ENCODE peak calls at places on chromosomes 16 and 17, in five cellular contexts. L is mesendoderm, M is IMR-90, J is trophoblast cell, D is H9. H is an unnamed sample.

GRCh38 chr16:19102187-19102872 is 11.4 kb upstream of the ITPRIPL2 start:
- DNase-seq in L (no peak), M (no peak), J (peak; percentile 23), D (no peak), H (no peak)

GRCh38 chr17:45098081-45098868 is 34.0 kb downstream of the PLCD3 start:
- DNase-seq in L (no peak), M (no peak), J (no peak), D (peak; percentile 39), H (no peak)

GRCh38 chr17:7704601-7705268 is at the start of gene EFNB3:
- DNase-seq in L (peak; percentile 88), M (no peak), J (no peak), D (peak; percentile 91), H (peak; percentile 75)

GRCh38 chr17:71638668-71639067 is 482.2 kb upstream of the SOX9 start:
- DNase-seq in L (no peak), M (no peak), J (no peak), D (no peak), H (no peak)

GRCh38 chr17:7242717-7243576 is 698 bp upstream of the GABARAP start:
- DNase-seq in L (peak; percentile 98), M (peak; percentile 95), J (peak; percentile 93), D (peak; percentile 99), H (peak; percentile 97)

GRCh38 chr17:41308251-41308917 is 725 bp downstream of the KRTAP16-1 start:
- DNase-seq in L (no peak), M (no peak), J (no peak), D (no peak), H (no peak)

GRCh38 chr17:16215273-16215964 is at the start of gene NCOR1:
- DNase-seq in L (peak; percentile 97), M (peak; percentile 93), J (peak; percentile 94), D (peak; percentile 96), H (peak; percentile 92)

GRCh38 chr17:2312736-2313135 is 9.0 kb downstream of the SRR start:
- DNase-seq in L (no peak), M (no peak), J (no peak), D (no peak), H (no peak)

GRCh38 chr17:73043686-73044581 is 48.6 kb downstream of the SLC39A11 start:
- DNase-seq in L (no peak), M (peak; percentile 87), J (no peak), D (no peak), H (no peak)

GRCh38 chr16:49630783-49631182 is 225.1 kb downstream of the ZNF423 start:
- DNase-seq in L (no peak), M (no peak), J (no peak), D (peak; percentile 14), H (no peak)

GRCh38 chr16:1812732-1813163 is 13.9 kb downstream of the HAGH start:
- DNase-seq in L (peak; percentile 66), M (peak; percentile 85), J (peak; percentile 41), D (peak; percentile 68), H (no peak)

GRCh38 chr16:29806096-29806579 is at the start of gene MAZ:
- DNase-seq in L (no peak), M (peak; percentile 91), J (no peak), D (no peak), H (no peak)

GRCh38 chr17:75815399-75815798 is 28.8 kb downstream of the UNC13D start:
- DNase-seq in L (no peak), M (no peak), J (no peak), D (no peak), H (no peak)

GRCh38 chr16:68995011-68995504 is 110.4 kb upstream of the HAS3 start:
- DNase-seq in L (peak; percentile 88), M (peak; percentile 58), J (peak; percentile 79), D (peak; percentile 56), H (no peak)

GRCh38 chr17:63445571-63446217 is 412 bp downstream of the CYB561 start:
- DNase-seq in L (peak; percentile 87), M (no peak), J (peak; percentile 51), D (peak; percentile 91), H (no peak)

GRCh38 chr16:14028207-14028606 is 42.9 kb upstream of the MRTFB start:
- DNase-seq in L (no peak), M (no peak), J (no peak), D (no peak), H (no peak)

GRCh38 chr17:57600092-57600491 is 145.0 kb downstream of the CCDC182 start:
- DNase-seq in L (no peak), M (no peak), J (no peak), D (no peak), H (no peak)

GRCh38 chr16:85982563-85982939 is 83.6 kb downstream of the IRF8 start:
- DNase-seq in L (no peak), M (no peak), J (no peak), D (no peak), H (no peak)

GRCh38 chr17:19482571-19482970 is 51.1 kb upstream of the SLC47A1 start:
- DNase-seq in L (peak; percentile 90), M (peak; percentile 53), J (peak; percentile 28), D (no peak), H (no peak)

GRCh38 chr16:17497648-17498047 is 26.9 kb upstream of the XYLT1 start:
- DNase-seq in L (no peak), M (peak; percentile 60), J (peak; percentile 36), D (no peak), H (no peak)

GRCh38 chr17:48024149-48025039 is 13.2 kb downstream of the COPZ2 start:
- DNase-seq in L (peak; percentile 76), M (no peak), J (peak; percentile 75), D (peak; percentile 79), H (no peak)

GRCh38 chr16:84780977-84781376 is 38.8 kb upstream of the CRISPLD2 start:
- DNase-seq in L (no peak), M (no peak), J (no peak), D (no peak), H (no peak)

GRCh38 chr16:66903544-66904427 is 14.9 kb downstream of the CDH16 start:
- DNase-seq in L (no peak), M (no peak), J (no peak), D (no peak), H (no peak)

GRCh38 chr17:67038861-67039365 is 5.4 kb upstream of the CACNG1 start:
- DNase-seq in L (peak; percentile 54), M (no peak), J (no peak), D (no peak), H (no peak)

GRCh38 chr16:47139561-47140185 is 4.1 kb downstream of the NETO2 start:
- DNase-seq in L (no peak), M (peak; percentile 13), J (no peak), D (no peak), H (no peak)

GRCh38 chr17:61409301-61410099 is 9.9 kb downstream of the TBX2 start:
- DNase-seq in L (no peak), M (peak; percentile 78), J (peak; percentile 39), D (peak; percentile 62), H (no peak)

GRCh38 chr17:66306413-66306812 is 4.0 kb downstream of the PRKCA start:
- DNase-seq in L (no peak), M (peak; percentile 73), J (no peak), D (no peak), H (no peak)

GRCh38 chr16:56370836-56371235 is 54.5 kb downstream of the AMFR start:
- DNase-seq in L (no peak), M (peak; percentile 32), J (no peak), D (no peak), H (no peak)

GRCh38 chr16:68079616-68080344 is 5.4 kb upstream of the NFATC3 start:
- DNase-seq in L (no peak), M (no peak), J (no peak), D (no peak), H (no peak)

GRCh38 chr16:72894291-72895151 is 153.4 kb downstream of the ZFHX3 start:
- DNase-seq in L (no peak), M (peak; percentile 51), J (no peak), D (no peak), H (no peak)

GRCh38 chr16:55406651-55407050 is 72.3 kb upstream of the MMP2 start:
- DNase-seq in L (no peak), M (no peak), J (no peak), D (no peak), H (no peak)

GRCh38 chr17:50396261-50397110 is 837 bp downstream of the LRRC59 start:
- DNase-seq in L (peak; percentile 38), M (peak; percentile 56), J (peak; percentile 40), D (no peak), H (peak; percentile 1)
- H3K18ac ChIP-seq in L (no peak overlapping the region), M (peak overlapping the region; percentile 5), J (peak overlapping the region; percentile 5), D (no peak overlapping the region), H (no peak overlapping the region)

DNA sequence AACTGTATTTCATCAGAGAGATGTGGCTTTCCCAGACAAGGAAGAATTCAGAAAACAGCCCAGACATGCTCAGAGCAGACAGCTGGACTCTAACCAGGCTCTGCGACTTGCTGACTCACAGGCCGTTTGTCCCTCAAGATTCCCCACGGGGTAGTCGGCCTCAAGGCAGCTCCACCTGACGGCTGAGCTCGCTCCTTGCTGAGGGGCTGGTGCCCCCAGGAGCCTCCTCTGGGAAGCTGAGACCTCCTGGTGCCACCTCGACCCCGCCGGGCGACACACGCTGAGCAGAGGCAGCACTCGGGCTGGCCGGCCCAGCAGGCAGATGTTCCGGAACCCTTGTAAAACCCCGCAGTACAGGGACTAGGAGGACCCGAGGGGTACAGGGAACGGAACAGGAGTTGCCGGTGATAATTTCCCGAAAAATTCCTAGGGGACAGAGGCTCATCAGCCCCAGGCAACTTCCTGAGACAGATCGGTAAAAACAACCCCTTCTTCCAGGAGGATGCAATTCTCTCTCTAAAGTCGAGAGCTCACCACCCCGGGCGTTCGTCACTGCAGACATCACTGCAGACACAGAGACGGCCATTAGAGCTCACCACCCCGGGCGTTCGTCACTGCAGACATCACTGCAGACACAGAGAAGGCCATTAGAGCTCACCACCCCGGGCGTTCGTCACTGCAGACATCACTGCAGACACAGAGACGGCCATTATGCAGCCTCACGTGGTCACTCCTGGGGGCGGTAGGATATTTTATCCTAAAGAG is 19.9 kb downstream of the RPH3AL start:
- DNase-seq in L (peak; percentile 62), M (peak; percentile 35), J (no peak), D (peak; percentile 36), H (no peak)
- H3K18ac ChIP-seq in L (peak overlapping the region; percentile 21), M (no peak overlapping the region), J (no peak overlapping the region), D (no peak overlapping the region), H (peak overlapping the region; percentile 60)

DNA sequence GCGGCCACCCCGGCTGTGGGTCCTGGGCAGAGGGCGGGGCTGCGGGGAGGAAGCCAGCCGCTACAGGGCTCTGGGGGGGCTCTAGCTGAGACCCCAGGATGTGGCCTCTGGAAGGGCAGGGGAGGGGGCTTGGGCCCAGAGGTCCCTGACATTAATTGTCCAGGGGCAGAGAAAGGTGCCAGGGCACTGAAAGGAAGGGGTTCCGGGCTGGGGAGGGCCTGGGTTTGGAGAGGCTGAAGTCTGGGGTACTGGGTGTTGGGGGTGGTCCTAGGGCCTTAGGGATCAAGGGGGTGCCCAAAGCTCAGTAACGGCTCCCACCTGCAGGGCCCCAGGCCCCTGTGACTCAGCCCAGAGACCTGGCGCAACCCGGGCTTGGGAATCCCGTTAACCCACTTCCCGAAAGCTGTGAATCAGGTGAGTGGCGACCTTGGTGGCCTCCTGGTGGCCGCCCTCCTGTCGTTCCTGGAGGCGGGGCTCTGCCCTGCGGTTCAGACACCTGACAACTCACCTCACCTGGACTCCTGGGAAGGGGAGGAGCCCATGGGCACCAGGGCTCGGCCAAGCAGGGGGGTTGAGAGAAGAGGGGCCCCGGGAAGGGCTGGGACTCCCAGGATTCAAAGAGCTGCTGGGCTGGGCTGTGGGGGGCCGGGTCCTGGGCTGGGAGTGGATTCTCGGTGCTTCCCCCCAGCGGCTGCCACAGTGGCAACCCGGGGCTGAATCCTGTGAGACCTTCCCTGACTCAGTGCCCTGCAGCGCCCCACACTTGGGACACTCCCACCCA is 465 bp upstream of the PRSS22 start:
- DNase-seq in L (peak; percentile 60), M (no peak), J (peak; percentile 96), D (peak; percentile 87), H (no peak)
- H3K18ac ChIP-seq in L (no peak overlapping the region), M (no peak overlapping the region), J (no peak overlapping the region), D (no peak overlapping the region), H (peak overlapping the region; percentile 38)

GRCh38 chr17:77460514-77461046 is 319.8 kb downstream of the SEC14L1 start:
- DNase-seq in L (peak; percentile 57), M (no peak), J (no peak), D (no peak), H (no peak)
- H3K18ac ChIP-seq in L (peak overlapping the region; percentile 78), M (no peak overlapping the region), J (peak overlapping the region; percentile 79), D (no peak overlapping the region), H (peak overlapping the region; percentile 81)

H was measured in neuronal stem cell.